ENCODE peak calls at places on chromosomes 11 and 22, in nine cellular contexts. F, D, G, A, X, U, Q, C and Z are unnamed samples.

GRCh38 chr11:45041556-45041955 is 90.9 kb upstream of the TP53I11 start:
- DNase-seq in D (no peak), Q (no peak), F (no peak), C (no peak), U (no peak), A (no peak), X (no peak), G (no peak), Z (no peak)

GRCh38 chr11:129089279-129089678 is 102.8 kb downstream of the ARHGAP32 start:
- DNase-seq in U (no peak), C (no peak), A (no peak), Q (peak; percentile 23), G (no peak), D (no peak), X (no peak), F (no peak), Z (no peak)

GRCh38 chr11:63997104-63997700 is 11.0 kb downstream of the OTUB1 start:
- DNase-seq in F (no peak), A (no peak), D (no peak), U (no peak), Q (no peak), X (no peak), C (no peak), G (no peak), Z (no peak)

GRCh38 chr22:41910599-41911291 is 4.1 kb downstream of the SHISA8 start:
- DNase-seq in D (peak; percentile 25), Q (no peak), A (peak; percentile 62), G (no peak), U (no peak), F (peak; percentile 50), C (no peak), X (peak; percentile 71), Z (no peak)

GRCh38 chr11:76048763-76049162 is 157.5 kb downstream of the WNT11 start:
- DNase-seq in F (peak; percentile 32), U (no peak), Q (peak; percentile 17), C (no peak), X (peak; percentile 12), G (no peak), D (no peak), A (no peak), Z (no peak)

GRCh38 chr22:37267128-37267587 is 15.2 kb upstream of the CYTH4 start:
- DNase-seq in F (peak; percentile 76), Q (peak; percentile 15), G (peak; percentile 78), D (peak; percentile 49), U (no peak), A (peak; percentile 86), X (peak; percentile 71), C (no peak), Z (no peak)

GRCh38 chr11:35141538-35141937 is 2.6 kb downstream of the CD44 start:
- DNase-seq in A (no peak), F (no peak), X (peak; percentile 35), D (no peak), C (no peak), Q (no peak), U (no peak), G (no peak), Z (no peak)

GRCh38 chr22:37509026-37509886 is 10.0 kb downstream of the CARD10 start:
- DNase-seq in C (no peak), A (no peak), U (no peak), F (no peak), G (no peak), D (no peak), X (no peak), Q (no peak), Z (no peak)

GRCh38 chr11:109439684-109440083 is 17.7 kb downstream of the C11orf87 start:
- DNase-seq in X (peak; percentile 15), C (no peak), Q (no peak), A (no peak), F (no peak), U (no peak), D (no peak), G (no peak), Z (no peak)

GRCh38 chr11:90204832-90205646 is 17.8 kb downstream of the CHORDC1 start:
- DNase-seq in A (peak; percentile 38), G (no peak), C (peak; percentile 47), U (no peak), X (peak; percentile 64), Q (peak; percentile 62), D (peak; percentile 76), F (peak; percentile 77), Z (peak; percentile 80)

GRCh38 chr11:1652778-1653540 is 23.4 kb downstream of the KRTAP5-5 start:
- DNase-seq in Q (peak; percentile 26), C (peak; percentile 38), A (peak; percentile 92), F (peak; percentile 85), U (peak; percentile 39), D (peak; percentile 62), X (peak; percentile 80), G (peak; percentile 85), Z (peak; percentile 57)

GRCh38 chr11:118217575-118217974 is 7.2 kb downstream of the JAML start:
- DNase-seq in G (no peak), Q (no peak), A (no peak), F (no peak), D (no peak), U (no peak), C (no peak), X (no peak), Z (no peak)

GRCh38 chr11:126416542-126417090 is 61.1 kb downstream of the ST3GAL4 start:
- DNase-seq in A (no peak), X (peak; percentile 93), U (no peak), F (peak; percentile 95), G (peak; percentile 65), Q (peak; percentile 76), C (no peak), D (peak; percentile 89), Z (peak; percentile 83)

GRCh38 chr11:97990162-97990920 is 1030.4 kb upstream of the CNTN5 start:
- DNase-seq in U (no peak), C (peak; percentile 57), Q (peak; percentile 81), F (no peak), A (no peak), G (no peak), X (peak; percentile 56), D (peak; percentile 43), Z (peak; percentile 37)

GRCh38 chr11:27720277-27720830 is 20.1 kb upstream of the BDNF start:
- DNase-seq in C (peak; percentile 39), G (no peak), A (peak; percentile 61), U (no peak), F (peak; percentile 92), X (peak; percentile 84), Q (peak; percentile 65), D (peak; percentile 60), Z (peak; percentile 72)

GRCh38 chr11:78907636-78908035 is 333.0 kb upstream of the NARS2 start:
- DNase-seq in D (no peak), Q (no peak), G (no peak), A (no peak), U (no peak), C (no peak), F (no peak), X (no peak), Z (no peak)

GRCh38 chr11:91158297-91158696 is 935.4 kb upstream of the CHORDC1 start:
- DNase-seq in X (no peak), Q (no peak), C (no peak), F (no peak), D (no peak), G (no peak), U (no peak), A (no peak), Z (no peak)

GRCh38 chr22:39559456-39560105 is 11.0 kb upstream of the CACNA1I start:
- DNase-seq in Q (no peak), F (no peak), X (peak; percentile 45), C (peak; percentile 27), U (peak; percentile 47), G (no peak), A (no peak), D (peak; percentile 12), Z (no peak)

GRCh38 chr22:46049726-46050450 is 72.9 kb upstream of the WNT7B start:
- DNase-seq in A (no peak), G (no peak), Q (no peak), U (no peak), C (no peak), D (no peak), X (no peak), F (no peak), Z (no peak)